ENCODE peak calls at places on chromosome 12, in eight cellular contexts. One of them, this sample, is unnamed.

GRCh38 chr12:7092229-7092985 is at the start of gene C1R:
- DNase-seq in fibroblast of mammary gland: peak; percentile 92
- DNase-seq in NCI-H748 treated with DMSO at 0.1 percent for 48 hours: peak; percentile 21
- DNase-seq in head of caudate nucleus: peak; percentile 69
- DNase-seq in IMR-90: peak; percentile 92
- DNase-seq in DMS79 treated with DMSO at 0.1 percent for 48 hours: peak; percentile 78
- DNase-seq in CD14-positive monocyte: no peak
- DNase-seq in MG63: peak; percentile 76
- DNase-seq in this sample: peak; percentile 88

GRCh38 chr12:94193623-94194022 is 45.2 kb downstream of the PLXNC1 start:
- DNase-seq in MG63: no peak
- DNase-seq in IMR-90: no peak
- DNase-seq in NCI-H748 treated with DMSO at 0.1 percent for 48 hours: no peak
- DNase-seq in head of caudate nucleus: no peak
- DNase-seq in DMS79 treated with DMSO at 0.1 percent for 48 hours: no peak
- DNase-seq in fibroblast of mammary gland: no peak
- DNase-seq in CD14-positive monocyte: no peak
- DNase-seq in this sample: no peak

GRCh38 chr12:64160718-64161060 is 61.4 kb downstream of the KICS2 start:
- DNase-seq in CD14-positive monocyte: no peak
- DNase-seq in IMR-90: peak; percentile 73
- DNase-seq in MG63: no peak
- DNase-seq in NCI-H748 treated with DMSO at 0.1 percent for 48 hours: no peak
- DNase-seq in head of caudate nucleus: no peak
- DNase-seq in fibroblast of mammary gland: peak; percentile 84
- DNase-seq in DMS79 treated with DMSO at 0.1 percent for 48 hours: no peak
- DNase-seq in this sample: peak; percentile 61

GRCh38 chr12:18431776-18432175 is 170.5 kb downstream of the PIK3C2G start:
- DNase-seq in DMS79 treated with DMSO at 0.1 percent for 48 hours: no peak
- DNase-seq in IMR-90: no peak
- DNase-seq in CD14-positive monocyte: no peak
- DNase-seq in MG63: no peak
- DNase-seq in NCI-H748 treated with DMSO at 0.1 percent for 48 hours: no peak
- DNase-seq in fibroblast of mammary gland: no peak
- DNase-seq in head of caudate nucleus: no peak
- DNase-seq in this sample: no peak

GRCh38 chr12:86154620-86155019 is 101.6 kb downstream of the MGAT4C start:
- DNase-seq in MG63: no peak
- DNase-seq in head of caudate nucleus: no peak
- DNase-seq in IMR-90: no peak
- DNase-seq in CD14-positive monocyte: no peak
- DNase-seq in NCI-H748 treated with DMSO at 0.1 percent for 48 hours: no peak
- DNase-seq in DMS79 treated with DMSO at 0.1 percent for 48 hours: no peak
- DNase-seq in fibroblast of mammary gland: no peak
- DNase-seq in this sample: no peak

GRCh38 chr12:59699408-59700144 is 103.7 kb downstream of the SLC16A7 start:
- DNase-seq in NCI-H748 treated with DMSO at 0.1 percent for 48 hours: no peak
- DNase-seq in MG63: no peak
- DNase-seq in CD14-positive monocyte: peak; percentile 48
- DNase-seq in DMS79 treated with DMSO at 0.1 percent for 48 hours: no peak
- DNase-seq in head of caudate nucleus: no peak
- DNase-seq in IMR-90: peak; percentile 86
- DNase-seq in fibroblast of mammary gland: peak; percentile 86
- DNase-seq in this sample: peak; percentile 45

GRCh38 chr12:126191037-126191891 is 1126.0 kb downstream of the AACS start:
- DNase-seq in CD14-positive monocyte: no peak
- DNase-seq in fibroblast of mammary gland: no peak
- DNase-seq in IMR-90: no peak
- DNase-seq in head of caudate nucleus: no peak
- DNase-seq in DMS79 treated with DMSO at 0.1 percent for 48 hours: no peak
- DNase-seq in NCI-H748 treated with DMSO at 0.1 percent for 48 hours: peak; percentile 31
- DNase-seq in MG63: peak; percentile 42
- DNase-seq in this sample: no peak

GRCh38 chr12:69685810-69686209 is 13.3 kb downstream of the BEST3 start:
- DNase-seq in CD14-positive monocyte: no peak
- DNase-seq in head of caudate nucleus: no peak
- DNase-seq in DMS79 treated with DMSO at 0.1 percent for 48 hours: no peak
- DNase-seq in fibroblast of mammary gland: peak; percentile 92
- DNase-seq in IMR-90: peak; percentile 81
- DNase-seq in NCI-H748 treated with DMSO at 0.1 percent for 48 hours: no peak
- DNase-seq in MG63: peak; percentile 80
- DNase-seq in this sample: peak; percentile 36

GRCh38 chr12:106754331-106754730 is 20.2 kb upstream of the RIC8B start:
- DNase-seq in NCI-H748 treated with DMSO at 0.1 percent for 48 hours: no peak
- DNase-seq in fibroblast of mammary gland: no peak
- DNase-seq in head of caudate nucleus: no peak
- DNase-seq in CD14-positive monocyte: no peak
- DNase-seq in DMS79 treated with DMSO at 0.1 percent for 48 hours: no peak
- DNase-seq in MG63: no peak
- DNase-seq in IMR-90: no peak
- DNase-seq in this sample: no peak

GRCh38 chr12:76790564-76791552 is 26.9 kb downstream of the ZDHHC17 start:
- DNase-seq in fibroblast of mammary gland: peak; percentile 44
- DNase-seq in NCI-H748 treated with DMSO at 0.1 percent for 48 hours: peak; percentile 26
- DNase-seq in IMR-90: peak; percentile 37
- DNase-seq in CD14-positive monocyte: no peak
- DNase-seq in head of caudate nucleus: no peak
- DNase-seq in DMS79 treated with DMSO at 0.1 percent for 48 hours: peak; percentile 41
- DNase-seq in MG63: no peak
- DNase-seq in this sample: peak; percentile 29

GRCh38 chr12:57429473-57430116 is 1.2 kb downstream of the R3HDM2 start:
- DNase-seq in head of caudate nucleus: no peak
- DNase-seq in DMS79 treated with DMSO at 0.1 percent for 48 hours: no peak
- DNase-seq in fibroblast of mammary gland: peak; percentile 20
- DNase-seq in CD14-positive monocyte: no peak
- DNase-seq in NCI-H748 treated with DMSO at 0.1 percent for 48 hours: no peak
- DNase-seq in MG63: no peak
- DNase-seq in IMR-90: peak; percentile 13
- DNase-seq in this sample: no peak

GRCh38 chr12:58537278-58537677 is 383.0 kb downstream of the LRIG3 start:
- DNase-seq in fibroblast of mammary gland: peak; percentile 81
- DNase-seq in MG63: peak; percentile 51
- DNase-seq in head of caudate nucleus: no peak
- DNase-seq in CD14-positive monocyte: no peak
- DNase-seq in DMS79 treated with DMSO at 0.1 percent for 48 hours: no peak
- DNase-seq in NCI-H748 treated with DMSO at 0.1 percent for 48 hours: no peak
- DNase-seq in IMR-90: peak; percentile 82
- DNase-seq in this sample: peak; percentile 35

GRCh38 chr12:20631711-20632110 is 63.4 kb upstream of the SLCO1C1 start:
- DNase-seq in head of caudate nucleus: no peak
- DNase-seq in fibroblast of mammary gland: peak; percentile 44
- DNase-seq in DMS79 treated with DMSO at 0.1 percent for 48 hours: no peak
- DNase-seq in MG63: peak; percentile 44
- DNase-seq in CD14-positive monocyte: no peak
- DNase-seq in IMR-90: no peak
- DNase-seq in NCI-H748 treated with DMSO at 0.1 percent for 48 hours: no peak
- DNase-seq in this sample: peak; percentile 5

GRCh38 chr12:46402861-46403731 is 30.5 kb upstream of the SLC38A2 start:
- DNase-seq in MG63: no peak
- DNase-seq in IMR-90: peak; percentile 69
- DNase-seq in fibroblast of mammary gland: peak; percentile 57
- DNase-seq in CD14-positive monocyte: no peak
- DNase-seq in NCI-H748 treated with DMSO at 0.1 percent for 48 hours: no peak
- DNase-seq in head of caudate nucleus: no peak
- DNase-seq in DMS79 treated with DMSO at 0.1 percent for 48 hours: no peak
- DNase-seq in this sample: no peak

GRCh38 chr12:74514098-74514872 is 23.4 kb upstream of the ATXN7L3B start:
- DNase-seq in head of caudate nucleus: no peak
- DNase-seq in DMS79 treated with DMSO at 0.1 percent for 48 hours: no peak
- DNase-seq in NCI-H748 treated with DMSO at 0.1 percent for 48 hours: no peak
- DNase-seq in MG63: peak; percentile 7
- DNase-seq in fibroblast of mammary gland: no peak
- DNase-seq in IMR-90: no peak
- DNase-seq in CD14-positive monocyte: no peak
- DNase-seq in this sample: no peak

GRCh38 chr12:101746661-101747060 is 7.4 kb upstream of the SYCP3 start:
- DNase-seq in fibroblast of mammary gland: no peak
- DNase-seq in MG63: no peak
- DNase-seq in CD14-positive monocyte: no peak
- DNase-seq in IMR-90: peak; percentile 5
- DNase-seq in DMS79 treated with DMSO at 0.1 percent for 48 hours: no peak
- DNase-seq in head of caudate nucleus: no peak
- DNase-seq in NCI-H748 treated with DMSO at 0.1 percent for 48 hours: no peak
- DNase-seq in this sample: no peak

GRCh38 chr12:117402363-117402762 is 40.9 kb upstream of the NOS1 start:
- DNase-seq in CD14-positive monocyte: no peak
- DNase-seq in NCI-H748 treated with DMSO at 0.1 percent for 48 hours: no peak
- DNase-seq in DMS79 treated with DMSO at 0.1 percent for 48 hours: no peak
- DNase-seq in IMR-90: no peak
- DNase-seq in head of caudate nucleus: no peak
- DNase-seq in MG63: no peak
- DNase-seq in fibroblast of mammary gland: no peak
- DNase-seq in this sample: no peak

GRCh38 chr12:106118278-106118820 is 20.4 kb downstream of the NUAK1 start:
- DNase-seq in CD14-positive monocyte: no peak
- DNase-seq in MG63: no peak
- DNase-seq in head of caudate nucleus: no peak
- DNase-seq in IMR-90: no peak
- DNase-seq in NCI-H748 treated with DMSO at 0.1 percent for 48 hours: no peak
- DNase-seq in fibroblast of mammary gland: no peak
- DNase-seq in DMS79 treated with DMSO at 0.1 percent for 48 hours: no peak
- DNase-seq in this sample: peak; percentile 57

GRCh38 chr12:34212651-34213050 is 190.4 kb downstream of the ALG10 start:
- DNase-seq in head of caudate nucleus: no peak
- DNase-seq in DMS79 treated with DMSO at 0.1 percent for 48 hours: no peak
- DNase-seq in MG63: no peak
- DNase-seq in CD14-positive monocyte: no peak
- DNase-seq in NCI-H748 treated with DMSO at 0.1 percent for 48 hours: no peak
- DNase-seq in fibroblast of mammary gland: no peak
- DNase-seq in IMR-90: no peak
- DNase-seq in this sample: no peak

GRCh38 chr12:85029456-85029855 is 6.6 kb downstream of the TSPAN19 start:
- DNase-seq in head of caudate nucleus: no peak
- DNase-seq in NCI-H748 treated with DMSO at 0.1 percent for 48 hours: peak; percentile 22
- DNase-seq in DMS79 treated with DMSO at 0.1 percent for 48 hours: no peak
- DNase-seq in MG63: no peak
- DNase-seq in fibroblast of mammary gland: peak; percentile 49
- DNase-seq in IMR-90: peak; percentile 26
- DNase-seq in CD14-positive monocyte: no peak
- DNase-seq in this sample: peak; percentile 45

GRCh38 chr12:92257261-92257660 is 111.6 kb upstream of the BTG1 start:
- DNase-seq in MG63: no peak
- DNase-seq in CD14-positive monocyte: no peak
- DNase-seq in DMS79 treated with DMSO at 0.1 percent for 48 hours: no peak
- DNase-seq in head of caudate nucleus: no peak
- DNase-seq in IMR-90: no peak
- DNase-seq in NCI-H748 treated with DMSO at 0.1 percent for 48 hours: no peak
- DNase-seq in fibroblast of mammary gland: no peak
- DNase-seq in this sample: no peak

GRCh38 chr12:9090220-9090619 is 25.5 kb downstream of the A2M start:
- DNase-seq in NCI-H748 treated with DMSO at 0.1 percent for 48 hours: no peak
- DNase-seq in head of caudate nucleus: no peak
- DNase-seq in MG63: no peak
- DNase-seq in DMS79 treated with DMSO at 0.1 percent for 48 hours: no peak
- DNase-seq in CD14-positive monocyte: no peak
- DNase-seq in fibroblast of mammary gland: no peak
- DNase-seq in IMR-90: no peak
- DNase-seq in this sample: no peak

GRCh38 chr12:65615091-65615490 is 209.2 kb upstream of the HMGA2 start:
- DNase-seq in head of caudate nucleus: no peak
- DNase-seq in CD14-positive monocyte: no peak
- DNase-seq in fibroblast of mammary gland: peak; percentile 97
- DNase-seq in NCI-H748 treated with DMSO at 0.1 percent for 48 hours: no peak
- DNase-seq in IMR-90: peak; percentile 98
- DNase-seq in MG63: peak; percentile 87
- DNase-seq in DMS79 treated with DMSO at 0.1 percent for 48 hours: no peak
- DNase-seq in this sample: peak; percentile 79

GRCh38 chr12:118371354-118372282 is 1.1 kb downstream of the TAOK3 start:
- DNase-seq in head of caudate nucleus: peak; percentile 29
- DNase-seq in fibroblast of mammary gland: no peak
- DNase-seq in CD14-positive monocyte: peak; percentile 46
- DNase-seq in MG63: peak; percentile 22
- DNase-seq in IMR-90: no peak
- DNase-seq in NCI-H748 treated with DMSO at 0.1 percent for 48 hours: no peak
- DNase-seq in DMS79 treated with DMSO at 0.1 percent for 48 hours: no peak
- DNase-seq in this sample: peak; percentile 24

GRCh38 chr12:116773276-116773731 is 35.2 kb downstream of the RNFT2 start:
- DNase-seq in DMS79 treated with DMSO at 0.1 percent for 48 hours: no peak
- DNase-seq in fibroblast of mammary gland: peak; percentile 15
- DNase-seq in IMR-90: no peak
- DNase-seq in CD14-positive monocyte: no peak
- DNase-seq in head of caudate nucleus: no peak
- DNase-seq in NCI-H748 treated with DMSO at 0.1 percent for 48 hours: no peak
- DNase-seq in MG63: no peak
- DNase-seq in this sample: peak; percentile 30

GRCh38 chr12:110649341-110649847 is 35.5 kb downstream of the TCTN1 start:
- DNase-seq in head of caudate nucleus: peak; percentile 61
- DNase-seq in NCI-H748 treated with DMSO at 0.1 percent for 48 hours: no peak
- DNase-seq in IMR-90: no peak
- DNase-seq in MG63: no peak
- DNase-seq in fibroblast of mammary gland: no peak
- DNase-seq in DMS79 treated with DMSO at 0.1 percent for 48 hours: no peak
- DNase-seq in CD14-positive monocyte: no peak
- DNase-seq in this sample: no peak

GRCh38 chr12:13289644-13290285 is 93.2 kb downstream of the EMP1 start:
- DNase-seq in DMS79 treated with DMSO at 0.1 percent for 48 hours: no peak
- DNase-seq in IMR-90: no peak
- DNase-seq in fibroblast of mammary gland: peak; percentile 71
- DNase-seq in CD14-positive monocyte: no peak
- DNase-seq in NCI-H748 treated with DMSO at 0.1 percent for 48 hours: no peak
- DNase-seq in head of caudate nucleus: no peak
- DNase-seq in MG63: no peak
- DNase-seq in this sample: peak; percentile 29

GRCh38 chr12:71054551-71054950 is 103.2 kb downstream of the TSPAN8 start:
- DNase-seq in fibroblast of mammary gland: no peak
- DNase-seq in DMS79 treated with DMSO at 0.1 percent for 48 hours: no peak
- DNase-seq in CD14-positive monocyte: no peak
- DNase-seq in NCI-H748 treated with DMSO at 0.1 percent for 48 hours: no peak
- DNase-seq in head of caudate nucleus: no peak
- DNase-seq in MG63: no peak
- DNase-seq in IMR-90: no peak
- DNase-seq in this sample: no peak

GRCh38 chr12:77118696-77119095 is 53.3 kb upstream of the E2F7 start:
- DNase-seq in head of caudate nucleus: no peak
- DNase-seq in DMS79 treated with DMSO at 0.1 percent for 48 hours: no peak
- DNase-seq in IMR-90: peak; percentile 53
- DNase-seq in MG63: no peak
- DNase-seq in NCI-H748 treated with DMSO at 0.1 percent for 48 hours: no peak
- DNase-seq in fibroblast of mammary gland: peak; percentile 61
- DNase-seq in CD14-positive monocyte: no peak
- DNase-seq in this sample: no peak

GRCh38 chr12:55829967-55830600 is 697 bp upstream of the DNAJC14 start:
- DNase-seq in DMS79 treated with DMSO at 0.1 percent for 48 hours: peak; percentile 60
- DNase-seq in MG63: no peak
- DNase-seq in NCI-H748 treated with DMSO at 0.1 percent for 48 hours: peak; percentile 74
- DNase-seq in CD14-positive monocyte: no peak
- DNase-seq in fibroblast of mammary gland: no peak
- DNase-seq in IMR-90: no peak
- DNase-seq in head of caudate nucleus: peak; percentile 78
- DNase-seq in this sample: no peak

GRCh38 chr12:131116437-131117117 is 162.9 kb downstream of the ADGRD1 start:
- DNase-seq in fibroblast of mammary gland: peak; percentile 43
- DNase-seq in NCI-H748 treated with DMSO at 0.1 percent for 48 hours: no peak
- DNase-seq in head of caudate nucleus: peak; percentile 39
- DNase-seq in DMS79 treated with DMSO at 0.1 percent for 48 hours: peak; percentile 14
- DNase-seq in IMR-90: no peak
- DNase-seq in MG63: no peak
- DNase-seq in CD14-positive monocyte: peak; percentile 16
- DNase-seq in this sample: peak; percentile 48

GRCh38 chr12:120261951-120262851 is 3.3 kb downstream of the PXN start:
- DNase-seq in head of caudate nucleus: peak; percentile 26
- DNase-seq in NCI-H748 treated with DMSO at 0.1 percent for 48 hours: no peak
- DNase-seq in DMS79 treated with DMSO at 0.1 percent for 48 hours: no peak
- DNase-seq in CD14-positive monocyte: no peak
- DNase-seq in MG63: peak; percentile 60
- DNase-seq in IMR-90: no peak
- DNase-seq in fibroblast of mammary gland: no peak
- DNase-seq in this sample: no peak

GRCh38 chr12:119479121-119479561 is 114.4 kb upstream of the TMEM233 start:
- DNase-seq in IMR-90: no peak
- DNase-seq in fibroblast of mammary gland: no peak
- DNase-seq in NCI-H748 treated with DMSO at 0.1 percent for 48 hours: no peak
- DNase-seq in MG63: no peak
- DNase-seq in head of caudate nucleus: no peak
- DNase-seq in CD14-positive monocyte: no peak
- DNase-seq in DMS79 treated with DMSO at 0.1 percent for 48 hours: peak; percentile 75
- DNase-seq in this sample: no peak

GRCh38 chr12:59088673-59089072 is 168.4 kb upstream of the LRIG3 start:
- DNase-seq in MG63: no peak
- DNase-seq in IMR-90: peak; percentile 48
- DNase-seq in NCI-H748 treated with DMSO at 0.1 percent for 48 hours: no peak
- DNase-seq in head of caudate nucleus: no peak
- DNase-seq in fibroblast of mammary gland: peak; percentile 88
- DNase-seq in CD14-positive monocyte: no peak
- DNase-seq in DMS79 treated with DMSO at 0.1 percent for 48 hours: no peak
- DNase-seq in this sample: peak; percentile 11

This sample was measured in AG08395.